ENCODE peak calls at places on chromosomes 7 and 10, in eight cellular contexts. H is posterior cingulate gyrus; K is stimulated activated CD4-positive, alpha-beta T cell treated with anti-CD3 and anti-CD28 coated beads, Interleukin-15, amount 100 ng/mL, for 48 hours; V is SW480; S is AG09319; Y is HCEC 1CT; L is CD8-positive, alpha-beta memory T cell; T is nephron progenitor cell. C is an unnamed sample.

GRCh38 chr10:132685121-132685891 is 100.6 kb downstream of the NKX6-2 start:
- DNase-seq in H (peak; percentile 96), K (no peak), V (peak; percentile 63), S (no peak), Y (peak; percentile 35), L (no peak), T (no peak), C (no peak)

GRCh38 chr7:1019789-1020610 is 24.3 kb upstream of the GPR146 start:
- DNase-seq in H (no peak), K (no peak), V (no peak), S (no peak), Y (no peak), L (no peak), T (no peak), C (no peak)

GRCh38 chr10:52423369-52423768 is 109.3 kb downstream of the DKK1 start:
- DNase-seq in H (no peak), K (no peak), V (no peak), S (no peak), Y (no peak), L (no peak), T (no peak), C (no peak)

GRCh38 chr7:16644157-16644556 is 1.4 kb downstream of the ANKMY2 start:
- DNase-seq in H (no peak), K (no peak), V (no peak), S (no peak), Y (no peak), L (no peak), T (no peak), C (no peak)

GRCh38 chr10:96334888-96335526 is 23.8 kb downstream of the OPALIN start:
- DNase-seq in H (no peak), K (no peak), V (peak; percentile 35), S (no peak), Y (peak; percentile 6), L (no peak), T (peak; percentile 46), C (peak; percentile 13)

GRCh38 chr7:768881-769504 is 41.9 kb upstream of the PRKAR1B start:
- DNase-seq in H (peak; percentile 85), K (no peak), V (no peak), S (no peak), Y (no peak), L (no peak), T (peak; percentile 49), C (no peak)

GRCh38 chr7:102988088-102988487 is 75.3 kb downstream of the LRRC17 start:
- DNase-seq in H (no peak), K (no peak), V (no peak), S (no peak), Y (no peak), L (no peak), T (no peak), C (no peak)

GRCh38 chr10:74518076-74518475 is 308.3 kb upstream of the KAT6B start:
- DNase-seq in H (no peak), K (no peak), V (no peak), S (no peak), Y (no peak), L (no peak), T (no peak), C (no peak)

GRCh38 chr7:20374391-20374790 is 43.7 kb downstream of the ITGB8 start:
- DNase-seq in H (no peak), K (no peak), V (no peak), S (no peak), Y (no peak), L (no peak), T (no peak), C (no peak)

GRCh38 chr7:40656349-40656748 is 521.5 kb downstream of the SUGCT start:
- DNase-seq in H (no peak), K (no peak), V (no peak), S (no peak), Y (no peak), L (no peak), T (no peak), C (no peak)

GRCh38 chr7:7709263-7709662 is 9.1 kb downstream of the RPA3 start:
- DNase-seq in H (no peak), K (no peak), V (no peak), S (no peak), Y (no peak), L (no peak), T (no peak), C (no peak)

GRCh38 chr7:104230606-104231005 is 22.8 kb upstream of the ORC5 start:
- DNase-seq in H (no peak), K (no peak), V (no peak), S (no peak), Y (no peak), L (no peak), T (no peak), C (no peak)

GRCh38 chr10:21943633-21944265 is 59.8 kb downstream of the DNAJC1 start:
- DNase-seq in H (no peak), K (no peak), V (peak; percentile 23), S (no peak), Y (no peak), L (no peak), T (no peak), C (no peak)

GRCh38 chr10:82361317-82361716 is 486.3 kb downstream of the NRG3 start:
- DNase-seq in H (no peak), K (no peak), V (no peak), S (no peak), Y (no peak), L (no peak), T (no peak), C (no peak)

GRCh38 chr7:24979470-24979862 is 512 bp downstream of the OSBPL3 start:
- DNase-seq in H (peak; percentile 91), K (peak; percentile 66), V (no peak), S (no peak), Y (peak; percentile 83), L (peak; percentile 76), T (peak; percentile 69), C (no peak)

GRCh38 chr10:121265320-121265719 is 332.9 kb downstream of the FGFR2 start:
- DNase-seq in H (no peak), K (no peak), V (no peak), S (no peak), Y (no peak), L (no peak), T (no peak), C (no peak)

GRCh38 chr7:105690286-105690915 is 109.1 kb upstream of the EFCAB10 start:
- DNase-seq in H (no peak), K (no peak), V (no peak), S (no peak), Y (peak; percentile 29), L (no peak), T (no peak), C (no peak)

GRCh38 chr7:130838738-130839137 is 104.7 kb upstream of the KLF14 start:
- DNase-seq in H (no peak), K (no peak), V (no peak), S (peak; percentile 77), Y (peak; percentile 99), L (no peak), T (no peak), C (peak; percentile 91)

GRCh38 chr7:83649701-83650100 is 762 bp upstream of the SEMA3E start:
- DNase-seq in H (no peak), K (no peak), V (no peak), S (no peak), Y (no peak), L (no peak), T (no peak), C (no peak)

GRCh38 chr10:19815036-19815435 is 1.2 kb upstream of the PLXDC2 start:
- DNase-seq in H (no peak), K (no peak), V (no peak), S (no peak), Y (no peak), L (no peak), T (no peak), C (no peak)

GRCh38 chr10:89419548-89419947 is 5.2 kb downstream of the IFIT5 start:
- DNase-seq in H (no peak), K (no peak), V (no peak), S (no peak), Y (peak; percentile 31), L (peak; percentile 21), T (no peak), C (no peak)

C was measured in HCT116.